ENCODE peak calls at places on chromosomes 7 and 10, in five cellular contexts. A, T, Q, D and O are unnamed samples. For H3K4me1, the result is how much of the 10 kb centered on the place peaks cover.

GRCh38 chr7:18345641-18346234 is 149.8 kb upstream of the HDAC9 start:
- DNase-seq in A (peak), T (peak), Q (no peak), D (peak), O (peak)

GRCh38 chr7:33854178-33854577 is 51.2 kb upstream of the BMPER start:
- DNase-seq in A (peak), T (no peak), Q (no peak), D (peak), O (peak)

GRCh38 chr10:8049874-8050560 is 4.5 kb upstream of the GATA3 start:
- DNase-seq in A (peak), T (no peak), Q (no peak), D (no peak), O (no peak)

GRCh38 chr10:10860455-10860976 is 157.2 kb upstream of the CELF2 start:
- DNase-seq in A (no peak), T (no peak), Q (no peak), D (no peak), O (no peak)

GRCh38 chr7:22166928-22167327 is 190.0 kb downstream of the RAPGEF5 start:
- DNase-seq in A (no peak), T (no peak), Q (no peak), D (no peak), O (no peak)

GRCh38 chr7:35697414-35698175 is 2.7 kb upstream of the HERPUD2 start:
- DNase-seq in A (peak), T (no peak), Q (no peak), D (peak), O (peak)

GRCh38 chr10:59586407-59586891 is 123.2 kb downstream of the SLC16A9 start:
- DNase-seq in A (no peak), T (no peak), Q (no peak), D (no peak), O (no peak)

GRCh38 chr10:90742189-90742588 is 115.7 kb downstream of the HTR7 start:
- DNase-seq in A (peak), T (no peak), Q (no peak), D (peak), O (no peak)

GRCh38 chr10:93859049-93859655 is 34.6 kb upstream of the SLC35G1 start:
- DNase-seq in A (no peak), T (no peak), Q (no peak), D (no peak), O (peak)

GRCh38 chr10:18313626-18314025 is 173.4 kb downstream of the CACNB2 start:
- DNase-seq in A (no peak), T (no peak), Q (no peak), D (no peak), O (no peak)

GRCh38 chr10:50937230-50937907 is 51.9 kb upstream of the A1CF start:
- DNase-seq in A (peak), T (no peak), Q (no peak), D (peak), O (peak)

GRCh38 chr7:32316831-32317230 is 173.3 kb downstream of the LSM5 start:
- DNase-seq in A (no peak), T (no peak), Q (no peak), D (no peak), O (no peak)

GRCh38 chr10:96910488-96911395 is 78.6 kb downstream of the LCOR start:
- DNase-seq in A (peak), T (peak), Q (no peak), D (no peak), O (peak)

GRCh38 chr7:30225863-30226361 is 58.5 kb upstream of the ZNRF2 start:
- DNase-seq in A (peak), T (peak), Q (peak), D (peak), O (peak)

GRCh38 chr7:150788474-150789269 is 11.5 kb downstream of the TMEM176B start:
- DNase-seq in A (no peak), T (peak), Q (no peak), D (no peak), O (no peak)

GRCh38 chr10:104300736-104301292 is 31.8 kb downstream of the GSTO2 start:
- DNase-seq in A (peak), T (peak), Q (no peak), D (peak), O (peak)

GRCh38 chr10:33897255-33897893 is 562.9 kb upstream of the NRP1 start:
- DNase-seq in A (peak), T (no peak), Q (no peak), D (peak), O (peak)

GRCh38 chr7:68776326-68776725 is 821.9 kb upstream of the AUTS2 start:
- DNase-seq in A (no peak), T (no peak), Q (no peak), D (no peak), O (no peak)

GRCh38 chr7:50652400-50653115 is 87.4 kb upstream of the DDC start:
- DNase-seq in A (no peak), T (no peak), Q (no peak), D (no peak), O (no peak)
- H3K4me1 ChIP-seq in A (under half), T (half or more), Q (under half), D (under half), O (under half)

DNA sequence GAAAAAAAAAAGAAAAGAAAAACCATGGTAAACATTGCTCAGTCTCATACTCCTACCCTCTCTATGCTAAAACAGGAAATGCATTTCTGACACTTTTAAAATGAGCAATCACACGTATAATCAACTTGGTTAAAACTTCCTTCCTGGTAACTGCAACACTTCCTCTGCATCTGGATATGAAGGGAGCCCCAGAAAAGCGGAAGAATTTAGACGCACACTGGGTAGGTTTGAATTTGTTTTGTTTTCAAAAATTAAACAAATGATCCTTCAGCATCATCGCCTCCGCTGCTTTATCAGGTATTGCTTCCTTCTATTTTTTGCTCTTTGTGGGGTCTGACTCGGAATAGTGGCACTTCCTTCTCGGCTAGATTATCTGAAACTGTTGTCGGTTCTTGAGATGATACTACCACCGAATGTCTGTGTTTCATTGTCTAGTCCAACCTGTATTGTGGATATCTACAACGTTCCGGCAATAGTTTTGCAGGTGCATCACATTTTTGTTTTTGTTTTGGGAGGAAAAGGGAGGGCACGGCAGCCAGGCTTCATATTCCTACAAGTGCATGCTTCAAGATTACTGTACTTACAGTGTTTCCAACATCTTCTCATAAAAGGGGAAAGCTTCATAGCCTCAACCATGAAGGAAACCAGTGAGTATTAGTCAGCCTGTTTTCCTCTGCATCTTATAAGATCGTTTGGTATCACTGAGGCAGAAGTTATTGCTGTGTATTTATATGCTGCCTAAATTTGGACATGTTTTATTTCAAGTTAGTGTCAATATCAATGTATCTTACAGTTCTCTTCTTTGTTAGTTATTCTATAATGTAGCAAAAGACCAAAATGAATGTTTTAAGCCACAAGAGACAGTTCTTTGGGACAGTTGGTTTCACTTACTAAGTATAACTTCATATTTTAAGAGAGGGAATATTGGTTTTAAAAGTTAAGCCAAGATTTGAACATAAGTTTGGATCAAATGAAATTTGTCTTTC is at the start of gene PIK3CG:
- DNase-seq in A (no peak), T (no peak), Q (no peak), D (no peak), O (peak)
- H3K4me3 ChIP-seq in A (no peak), T (peak), Q (peak), D (no peak), O (no peak)

DNA sequence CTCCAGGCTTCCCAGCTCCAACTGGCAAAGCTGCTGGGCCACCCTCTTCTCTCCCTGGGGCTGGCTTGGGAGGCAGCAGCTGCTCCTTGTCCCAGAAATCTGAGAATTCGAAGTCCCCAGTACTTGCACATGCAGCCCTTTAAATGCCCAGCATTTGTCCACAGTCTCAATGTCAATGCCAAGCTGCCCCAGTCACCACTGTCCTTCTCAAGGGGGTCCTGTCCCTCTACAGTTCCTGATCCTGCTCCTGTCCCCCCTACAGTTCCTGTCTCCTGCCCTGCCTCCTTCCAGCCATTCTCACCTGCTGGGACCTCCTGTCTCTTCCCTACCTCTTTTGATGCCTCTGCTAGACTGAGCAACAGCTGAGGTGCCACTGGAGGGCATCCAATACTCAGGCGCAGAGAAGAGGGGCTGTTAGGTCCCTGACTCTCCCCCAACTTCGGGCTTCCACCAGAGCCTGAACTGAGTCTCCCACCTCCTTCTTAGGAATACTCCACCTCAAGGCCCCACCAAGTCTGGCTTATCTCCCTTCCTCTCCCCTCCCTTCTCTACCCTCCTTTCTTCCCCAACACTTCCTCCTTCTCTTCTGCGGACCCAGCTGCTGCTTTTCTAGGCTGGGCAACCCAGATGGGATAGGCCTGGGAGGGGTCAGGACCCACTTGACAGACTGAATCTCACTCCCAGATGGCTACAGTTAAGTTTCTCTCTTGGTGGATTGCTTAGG is 4.7 kb upstream of the HOXA11 start:
- DNase-seq in A (no peak), T (no peak), Q (peak), D (no peak), O (no peak)
- H3K4me1 ChIP-seq in A (under half), T (under half), Q (under half), D (under half), O (under half)

GRCh38 chr7:100483101-100483727 is 513 bp upstream of the NYAP1 start:
- DNase-seq in A (no peak), T (peak), Q (peak), D (no peak), O (peak)

GRCh38 chr7:100483728-100484635 is at the start of gene NYAP1:
- DNase-seq in A (no peak), T (peak), Q (no peak), D (peak), O (peak)

GRCh38 chr7:100485514-100485913 is 1.8 kb downstream of the NYAP1 start:
- DNase-seq in A (no peak), T (no peak), Q (no peak), D (no peak), O (peak)

GRCh38 chr7:100486111-100486636 is 2.4 kb downstream of the NYAP1 start:
- DNase-seq in A (no peak), T (no peak), Q (no peak), D (no peak), O (no peak)

DNA sequence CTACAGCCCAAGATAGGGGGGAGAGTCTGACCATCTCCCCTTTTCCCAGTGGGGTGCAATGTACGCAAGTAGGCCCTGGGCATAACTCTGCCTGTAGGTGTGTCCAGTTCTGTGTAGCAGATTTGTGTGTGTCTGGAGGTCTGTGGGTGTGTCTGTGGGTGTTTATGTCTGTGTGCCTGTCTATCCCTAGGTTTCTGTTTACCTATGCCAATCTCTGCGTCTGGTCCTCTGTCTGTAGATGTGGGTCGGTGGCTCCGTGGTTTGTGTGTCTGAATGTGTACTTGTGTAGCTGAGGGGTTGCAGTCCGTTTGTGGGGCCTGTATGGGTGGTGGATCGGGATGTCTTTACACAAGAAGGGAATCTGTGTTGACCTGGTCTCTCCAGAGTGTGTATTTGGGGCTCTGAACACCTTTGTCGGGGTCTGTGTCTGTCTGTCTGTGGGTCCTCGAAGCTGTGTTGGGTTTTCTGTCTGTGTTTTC is 948 bp downstream of the NYAP1 start:
- DNase-seq in A (no peak), T (no peak), Q (no peak), D (no peak), O (no peak)
- H3K4me3 ChIP-seq in A (no peak), T (no peak), Q (no peak), D (no peak), O (peak)

GRCh38 chr7:155807013-155807804 is 5.1 kb downstream of the SHH start:
- DNase-seq in A (no peak), T (no peak), Q (peak), D (no peak), O (no peak)
- H3K4me1 ChIP-seq in A (under half), T (under half), Q (half or more), D (under half), O (under half)

GRCh38 chr7:8386926-8387550 is 46.4 kb upstream of the NXPH1 start:
- DNase-seq in A (no peak), T (no peak), Q (no peak), D (no peak), O (no peak)
- H3K4me3 ChIP-seq in A (no peak), T (no peak), Q (no peak), D (no peak), O (no peak)

DNA sequence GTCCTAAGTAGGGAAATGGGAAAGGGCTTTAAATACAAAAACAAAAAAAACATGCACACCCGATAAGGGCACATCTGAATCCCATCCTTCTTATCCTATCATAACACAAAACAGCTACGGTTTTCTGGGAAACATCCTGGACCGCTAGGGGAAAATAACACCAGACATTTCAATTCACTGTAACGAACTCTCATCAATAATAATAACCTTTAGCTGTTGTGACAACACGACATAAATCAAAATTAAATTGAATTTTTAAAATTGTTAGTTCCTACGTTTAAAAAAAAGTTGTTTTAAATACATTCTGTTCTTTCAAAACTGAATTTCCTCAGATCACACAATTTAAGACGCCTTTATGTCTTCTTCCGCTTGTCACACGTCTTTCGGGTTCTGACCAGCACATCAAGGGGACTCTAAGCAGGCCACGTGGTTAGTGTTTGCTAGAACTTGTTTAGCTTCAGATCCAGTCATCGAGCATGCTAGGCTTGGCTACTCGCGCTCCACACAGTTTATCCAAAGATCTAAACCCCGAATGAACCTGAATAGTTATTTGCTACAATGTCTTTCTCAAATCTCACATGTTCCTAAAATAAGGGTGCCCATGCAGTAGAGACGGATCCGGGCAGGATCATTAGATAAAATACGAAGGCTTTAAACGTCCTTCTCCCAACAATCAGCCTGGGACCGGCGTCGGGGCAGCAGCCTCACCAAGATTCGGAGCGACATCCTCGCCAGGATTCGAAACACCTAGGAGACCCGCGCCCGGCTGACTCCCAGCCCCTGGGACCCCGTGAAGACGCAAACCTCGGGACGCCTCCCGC is 827 bp downstream of the IKZF5 start:
- DNase-seq in A (peak), T (peak), Q (no peak), D (peak), O (peak)
- H3K4me1 ChIP-seq in A (under half), T (under half), Q (under half), D (under half), O (under half)

GRCh38 chr10:23474081-23474480 is 35.2 kb downstream of the OTUD1 start:
- DNase-seq in A (no peak), T (no peak), Q (no peak), D (no peak), O (no peak)
- H3K4me3 ChIP-seq in A (no peak), T (no peak), Q (no peak), D (no peak), O (no peak)

GRCh38 chr10:95425592-95426465 is 135.0 kb upstream of the PDLIM1 start:
- DNase-seq in A (no peak), T (no peak), Q (no peak), D (no peak), O (no peak)
- H3K4me1 ChIP-seq in A (under half), T (half or more), Q (under half), D (under half), O (under half)